ENCODE peak calls at places on chromosomes 1 and 21, in seven cellular contexts. L is adrenal gland, W is fibroblast of lung, I is fibroblast of the aortic adventitia, C is neural crest cell, Y is progenitor cell of endocrine pancreas, O is cardiac muscle cell. F is an unnamed sample.
A peak's percentile ranks its signal among the peaks of the same experiment; 100 is the strongest.

GRCh38 chr1:9960705-9961562 is 17.7 kb downstream of the NMNAT1 start:
- DNase-seq in L (no peak), W (peak; percentile 3), I (peak; percentile 24), C (no peak), Y (no peak), O (peak; percentile 2), F (no peak)

GRCh38 chr1:43172532-43172972 is 422 bp downstream of the CFAP57 start:
- DNase-seq in L (peak; percentile 86), W (peak; percentile 83), I (peak; percentile 84), C (peak; percentile 68), Y (peak; percentile 59), O (peak; percentile 92), F (no peak)

GRCh38 chr1:171350579-171350978 is 36.6 kb downstream of the FMO4 start:
- DNase-seq in L (no peak), W (no peak), I (no peak), C (no peak), Y (no peak), O (no peak), F (no peak)

GRCh38 chr1:245999697-246000637 is 507.1 kb downstream of the SMYD3 start:
- DNase-seq in L (no peak), W (no peak), I (no peak), C (no peak), Y (no peak), O (no peak), F (no peak)

GRCh38 chr1:93659805-93660479 is 21.7 kb downstream of the BCAR3 start:
- DNase-seq in L (no peak), W (peak; percentile 35), I (peak; percentile 66), C (no peak), Y (no peak), O (peak; percentile 59), F (no peak)

GRCh38 chr1:46394108-46394871 is at the start of gene FAAH:
- DNase-seq in L (peak; percentile 77), W (peak; percentile 56), I (no peak), C (peak; percentile 68), Y (peak; percentile 58), O (peak; percentile 51), F (no peak)

GRCh38 chr1:8033322-8033721 is 7.2 kb upstream of the ERRFI1 start:
- DNase-seq in L (no peak), W (no peak), I (no peak), C (no peak), Y (no peak), O (no peak), F (no peak)

GRCh38 chr1:192580351-192580962 is 4.9 kb downstream of the RGS1 start:
- DNase-seq in L (peak; percentile 28), W (peak; percentile 68), I (peak; percentile 82), C (no peak), Y (no peak), O (peak; percentile 77), F (no peak)

GRCh38 chr1:10604966-10605365 is 130.2 kb downstream of the PEX14 start:
- DNase-seq in L (no peak), W (no peak), I (no peak), C (no peak), Y (no peak), O (no peak), F (no peak)

GRCh38 chr1:36443297-36443696 is 7.0 kb downstream of the OSCP1 start:
- DNase-seq in L (no peak), W (no peak), I (no peak), C (no peak), Y (no peak), O (no peak), F (no peak)

GRCh38 chr1:111507411-111508201 is 4.2 kb upstream of the ADORA3 start:
- DNase-seq in L (peak; percentile 74), W (peak; percentile 50), I (peak; percentile 74), C (peak; percentile 75), Y (peak; percentile 56), O (peak; percentile 86), F (no peak)

GRCh38 chr1:165542647-165543046 is 1.2 kb upstream of the LRRC52 start:
- DNase-seq in L (no peak), W (no peak), I (no peak), C (no peak), Y (no peak), O (no peak), F (no peak)

GRCh38 chr1:94321662-94322061 is 84.3 kb upstream of the ARHGAP29 start:
- DNase-seq in L (no peak), W (no peak), I (no peak), C (no peak), Y (no peak), O (no peak), F (no peak)

GRCh38 chr1:230867903-230868735 is at the start of gene C1orf198:
- DNase-seq in L (peak; percentile 84), W (no peak), I (no peak), C (peak; percentile 80), Y (peak; percentile 84), O (peak; percentile 55), F (no peak)

GRCh38 chr1:36673207-36673606 is 190.5 kb upstream of the CSF3R start:
- DNase-seq in L (no peak), W (no peak), I (no peak), C (no peak), Y (no peak), O (no peak), F (no peak)

GRCh38 chr21:18461743-18462142 is 58.2 kb upstream of the TMPRSS15 start:
- DNase-seq in L (no peak), W (no peak), I (no peak), C (no peak), Y (no peak), O (no peak), F (no peak)

GRCh38 chr21:37149411-37149810 is 76.4 kb downstream of the TTC3 start:
- DNase-seq in L (no peak), W (peak; percentile 47), I (peak; percentile 74), C (no peak), Y (no peak), O (peak; percentile 83), F (no peak)

GRCh38 chr1:109963864-109964263 is 20.7 kb upstream of the AHCYL1 start:
- DNase-seq in L (no peak), W (peak; percentile 66), I (peak; percentile 57), C (no peak), Y (no peak), O (peak; percentile 68), F (no peak)

GRCh38 chr1:109954180-109954579 is 30.4 kb upstream of the AHCYL1 start:
- DNase-seq in L (no peak), W (no peak), I (peak; percentile 35), C (no peak), Y (no peak), O (no peak), F (no peak)

GRCh38 chr1:109959632-109959973 is 25.0 kb upstream of the AHCYL1 start:
- DNase-seq in L (no peak), W (no peak), I (no peak), C (no peak), Y (no peak), O (no peak), F (no peak)

GRCh38 chr1:109960745-109961094 is 23.8 kb upstream of the AHCYL1 start:
- DNase-seq in L (no peak), W (no peak), I (no peak), C (no peak), Y (no peak), O (no peak), F (no peak)

DNA sequence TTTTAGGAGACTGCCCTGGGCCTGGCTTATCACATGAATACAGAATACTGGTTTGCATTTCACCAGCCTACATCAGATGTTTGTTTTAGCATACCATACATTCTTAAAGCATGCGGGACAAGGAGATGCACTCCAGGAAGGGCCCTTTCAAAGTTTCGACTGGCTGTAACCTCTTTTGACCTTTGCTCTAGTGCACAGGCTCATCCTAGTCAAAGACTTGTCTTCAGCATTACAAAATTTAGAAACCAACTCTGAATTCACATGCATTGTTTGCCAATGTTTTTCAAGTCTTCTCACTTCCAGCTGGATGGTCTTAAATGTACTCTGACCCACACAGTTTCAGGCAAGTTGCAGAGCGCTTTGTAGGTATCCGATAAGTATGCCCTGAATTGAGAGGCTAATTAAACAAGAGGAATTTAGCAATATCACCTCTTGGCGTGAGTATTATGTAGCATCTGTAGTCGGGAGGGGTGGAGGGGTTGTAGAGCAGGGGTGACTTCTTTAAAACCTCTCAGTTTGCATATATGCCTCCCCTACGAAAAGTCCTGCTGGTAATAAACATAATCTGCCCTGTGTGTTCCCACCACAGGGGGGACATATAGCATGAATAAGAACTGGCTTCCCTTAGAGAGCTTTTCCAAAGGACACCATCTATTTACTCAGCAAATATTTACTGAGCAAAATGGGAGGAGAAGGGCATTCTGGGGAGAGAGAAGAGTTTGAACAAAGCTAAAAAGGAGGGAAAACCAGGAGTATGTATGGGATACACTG is 24.4 kb upstream of the AHCYL1 start:
- DNase-seq in L (no peak), W (peak; percentile 80), I (peak; percentile 84), C (no peak), Y (no peak), O (peak; percentile 82), F (no peak)
- TF ChIP-seq CTCF in L (no peak), W (no peak), I (peak; percentile 18), C (peak; percentile 51), Y (peak; percentile 45), O (no peak), F (peak; percentile 54)

DNA sequence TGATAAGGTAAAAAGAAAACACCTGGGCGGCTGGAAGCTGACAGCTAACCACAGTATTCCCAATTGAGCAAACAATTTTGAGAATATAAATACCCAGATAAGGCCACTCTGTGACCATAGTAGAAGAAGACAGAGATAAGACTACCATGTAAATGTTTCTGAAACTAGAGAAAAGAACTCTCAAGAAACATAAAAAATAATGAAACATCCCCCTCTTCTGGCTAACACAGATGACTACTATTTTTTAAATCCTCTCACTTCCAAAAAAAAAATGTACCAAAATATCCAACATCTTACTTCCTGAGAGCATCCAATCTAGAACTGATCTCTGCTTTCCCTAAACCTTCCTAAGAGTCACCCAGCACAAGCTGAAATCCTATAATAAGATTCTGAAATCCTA is 125.9 kb downstream of the HFM1 start:
- DNase-seq in L (no peak), W (peak; percentile 14), I (peak; percentile 49), C (no peak), Y (no peak), O (peak; percentile 50), F (no peak)
- TF ChIP-seq CTCF in L (no peak), W (no peak), I (peak; percentile 19), C (peak; percentile 72), Y (peak; percentile 37), O (peak; percentile 27), F (peak; percentile 83)

GRCh38 chr1:175824079-175824478 is 80.7 kb upstream of the TNR start:
- DNase-seq in L (no peak), W (no peak), I (no peak), C (no peak), Y (no peak), O (no peak), F (no peak)
- TF ChIP-seq CTCF in L (no peak), W (no peak), I (no peak), C (peak; percentile 31), Y (peak; percentile 24), O (peak; percentile 22), F (peak; percentile 49)

GRCh38 chr1:64757213-64757612 is 12.3 kb downstream of the RAVER2 start:
- DNase-seq in L (peak; percentile 38), W (no peak), I (peak; percentile 52), C (no peak), Y (no peak), O (peak; percentile 48), F (no peak)

GRCh38 chr1:64755356-64755755 is 10.5 kb downstream of the RAVER2 start:
- DNase-seq in L (no peak), W (no peak), I (peak; percentile 11), C (no peak), Y (no peak), O (no peak), F (no peak)

GRCh38 chr1:64758233-64758632 is 13.4 kb downstream of the RAVER2 start:
- DNase-seq in L (no peak), W (no peak), I (no peak), C (no peak), Y (no peak), O (no peak), F (no peak)

GRCh38 chr1:64756770-64757169 is 11.9 kb downstream of the RAVER2 start:
- DNase-seq in L (no peak), W (no peak), I (no peak), C (no peak), Y (no peak), O (no peak), F (no peak)

GRCh38 chr1:64754166-64754565 is 9.3 kb downstream of the RAVER2 start:
- DNase-seq in L (no peak), W (no peak), I (no peak), C (no peak), Y (no peak), O (no peak), F (no peak)
- TF ChIP-seq CTCF in L (no peak), W (no peak), I (no peak), C (no peak), Y (no peak), O (no peak), F (no peak)

F was measured in chondrocyte.